ENCODE peak calls at places on chromosome 9, in seven cellular contexts. C, D, F, P, B, T and I are unnamed samples.
A peak's percentile ranks its signal among the peaks of the same experiment; 100 is the strongest.

GRCh38 chr9:6616976-6617375 is 28.6 kb downstream of the GLDC start:
- DNase-seq in B (no peak), D (no peak), P (no peak), F (no peak), C (no peak), T (no peak), I (no peak)

GRCh38 chr9:126891676-126892075 is 22.9 kb upstream of the RALGPS1 start:
- DNase-seq in C (no peak), B (no peak), P (no peak), D (no peak), F (no peak), T (no peak), I (no peak)

GRCh38 chr9:114958021-114958846 is 27.8 kb upstream of the TNFSF8 start:
- DNase-seq in T (peak; percentile 41), P (no peak), C (peak; percentile 68), B (no peak), F (peak; percentile 30), D (peak; percentile 26), I (no peak)

GRCh38 chr9:38117646-38118045 is 48.6 kb upstream of the SHB start:
- DNase-seq in T (no peak), C (no peak), F (no peak), B (no peak), P (no peak), D (no peak), I (no peak)

GRCh38 chr9:34158362-34158869 is 20.4 kb upstream of the UBAP1 start:
- DNase-seq in F (no peak), D (peak; percentile 77), T (no peak), P (peak; percentile 69), B (no peak), C (no peak), I (no peak)

GRCh38 chr9:5626727-5627634 is 1.9 kb upstream of the RIC1 start:
- DNase-seq in F (peak; percentile 51), B (no peak), P (peak; percentile 38), D (peak; percentile 93), C (no peak), T (peak; percentile 32), I (peak; percentile 86)

GRCh38 chr9:116646661-116647514 is 40.2 kb upstream of the TRIM32 start:
- DNase-seq in B (no peak), C (no peak), P (peak; percentile 42), T (no peak), D (peak; percentile 65), F (no peak), I (peak; percentile 81)

GRCh38 chr9:98583417-98583816 is 125.3 kb downstream of the GABBR2 start:
- DNase-seq in T (no peak), D (no peak), C (no peak), B (no peak), P (no peak), F (no peak), I (no peak)

GRCh38 chr9:85741875-85742629 is at the start of gene AGTPBP1:
- DNase-seq in D (peak; percentile 89), B (peak; percentile 96), C (peak; percentile 97), T (peak; percentile 98), F (peak; percentile 97), P (peak; percentile 82), I (peak; percentile 97)

GRCh38 chr9:129944501-129945116 is 98.4 kb downstream of the FNBP1 start:
- DNase-seq in T (no peak), F (no peak), D (no peak), C (no peak), P (no peak), B (no peak), I (peak; percentile 50)

GRCh38 chr9:92600742-92601261 is 65.0 kb upstream of the ECM2 start:
- DNase-seq in C (no peak), B (no peak), D (peak; percentile 55), T (no peak), F (no peak), P (peak; percentile 43), I (no peak)

GRCh38 chr9:98144076-98144475 is 25.1 kb upstream of the TRIM14 start:
- DNase-seq in B (no peak), F (no peak), C (no peak), D (no peak), T (no peak), P (no peak), I (no peak)

GRCh38 chr9:85416720-85417119 is 325.0 kb downstream of the AGTPBP1 start:
- DNase-seq in P (no peak), F (no peak), D (no peak), T (no peak), C (no peak), B (no peak), I (no peak)

GRCh38 chr9:98182069-98182820 is 10.2 kb downstream of the CORO2A start:
- DNase-seq in D (no peak), F (no peak), C (no peak), T (no peak), B (no peak), P (no peak), I (no peak)

GRCh38 chr9:113933671-113934070 is 57.6 kb downstream of the ZNF618 start:
- DNase-seq in C (no peak), F (no peak), B (no peak), P (no peak), T (no peak), D (no peak), I (no peak)

GRCh38 chr9:113934826-113935676 is 58.9 kb downstream of the ZNF618 start:
- DNase-seq in F (no peak), D (no peak), P (no peak), C (no peak), T (no peak), B (peak; percentile 27), I (no peak)

GRCh38 chr9:113934167-113934566 is 58.1 kb downstream of the ZNF618 start:
- DNase-seq in D (no peak), T (no peak), F (no peak), B (no peak), P (no peak), C (no peak), I (no peak)

GRCh38 chr9:113933188-113933587 is 57.1 kb downstream of the ZNF618 start:
- DNase-seq in C (no peak), D (no peak), F (no peak), B (no peak), P (peak; percentile 25), T (no peak), I (no peak)

DNA sequence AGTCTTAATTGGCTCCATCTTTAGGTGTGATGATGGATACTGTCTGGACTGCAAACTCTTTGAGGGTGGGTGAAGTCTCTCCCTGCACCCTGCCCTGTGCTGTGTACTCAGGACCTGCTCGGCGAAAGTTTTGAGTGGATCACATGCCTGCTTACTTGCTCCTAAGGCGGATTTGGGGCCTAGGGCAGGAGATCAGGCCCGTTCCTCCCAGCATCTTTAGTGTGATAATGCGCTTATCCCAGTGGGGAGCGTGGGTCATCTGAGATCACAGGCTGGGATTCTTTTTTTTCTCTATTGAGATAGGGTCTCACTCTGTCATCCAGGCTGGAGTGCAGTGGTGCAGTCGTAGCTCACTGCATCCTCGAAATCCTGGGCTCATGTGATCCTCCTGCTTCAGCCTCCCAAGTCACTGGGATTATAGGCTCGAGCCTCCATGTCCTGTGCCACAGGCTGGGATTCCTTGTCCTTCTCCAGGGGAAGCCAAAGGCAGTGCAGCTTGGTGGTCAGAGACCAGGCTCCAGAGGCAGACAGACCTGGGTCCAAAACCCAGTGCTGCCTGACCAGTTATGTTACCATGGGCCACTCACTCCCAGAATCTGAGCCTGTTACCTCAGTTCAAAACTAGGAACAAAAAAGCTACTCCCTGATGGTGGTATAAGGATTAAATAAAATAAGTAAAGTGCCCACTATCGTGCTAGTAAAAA is 59.7 kb downstream of the ZNF618 start:
- DNase-seq in D (no peak), T (no peak), C (no peak), F (no peak), B (no peak), P (no peak), I (no peak)
- TF ChIP-seq CTCF in D (no peak), T (no peak), C (no peak), F (no peak), B (no peak), P (no peak), I (no peak)

GRCh38 chr9:136530472-136531089 is 15.3 kb downstream of the NOTCH1 start:
- DNase-seq in P (no peak), B (no peak), C (no peak), D (no peak), F (no peak), T (no peak), I (no peak)
- H3K27ac ChIP-seq in P (no peak overlapping the region), B (no peak overlapping the region), C (peak overlapping the region; percentile 82), D (no peak overlapping the region), F (no peak overlapping the region), T (peak overlapping the region; percentile 79), I (no peak overlapping the region)

GRCh38 chr9:133342570-133342969 is 5.4 kb downstream of the MED22 start:
- DNase-seq in F (no peak), C (no peak), B (peak; percentile 64), T (no peak), P (no peak), D (no peak), I (no peak)
- TF ChIP-seq CTCF in F (no peak), C (no peak), B (no peak), T (no peak), P (peak; percentile 40), D (peak; percentile 23), I (no peak)

DNA sequence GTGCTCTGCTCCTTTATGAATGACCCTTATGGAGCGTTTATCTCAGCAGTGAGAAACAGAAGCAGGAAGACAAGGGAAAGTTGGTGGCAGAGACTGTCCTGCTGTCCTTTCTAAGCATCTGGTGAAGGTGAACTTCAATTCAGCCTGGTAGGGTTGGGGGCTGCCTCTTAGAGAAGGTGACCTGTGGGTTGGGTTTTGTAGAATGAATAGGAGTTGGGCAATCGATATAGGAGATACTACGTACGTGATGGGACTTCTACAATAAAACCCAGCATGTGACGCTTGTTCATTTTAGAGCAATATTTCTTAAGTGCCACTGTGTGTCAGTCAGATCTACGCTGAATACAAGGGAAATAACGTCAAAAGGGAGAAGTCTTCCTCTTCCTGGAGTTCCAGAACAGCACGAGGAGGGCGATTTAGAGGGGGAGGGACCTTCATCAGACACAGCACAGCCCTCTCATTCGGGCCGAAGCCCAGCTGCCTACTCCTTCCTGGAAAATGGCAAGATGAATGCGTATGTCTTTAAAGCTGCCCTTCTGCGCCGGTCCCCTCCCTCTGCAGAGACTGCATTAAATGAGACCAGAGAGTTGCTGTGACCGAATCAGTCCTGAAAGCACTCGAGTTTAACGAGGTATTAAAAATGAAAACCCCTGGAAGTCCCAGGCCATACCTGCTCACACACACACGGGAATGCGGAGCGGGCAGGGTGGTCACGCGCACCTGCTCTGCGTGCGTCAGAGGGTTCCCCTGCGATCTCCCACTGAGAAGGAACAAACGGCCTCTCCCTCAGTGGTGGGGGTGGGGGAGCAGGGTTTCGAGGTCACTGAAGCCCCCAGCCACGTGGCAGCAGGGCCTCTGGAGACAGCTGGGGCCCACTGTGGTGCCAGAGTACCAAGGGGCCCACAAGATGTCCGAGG is 85.3 kb upstream of the SARDH start:
- DNase-seq in D (no peak), P (no peak), F (no peak), C (no peak), T (no peak), B (no peak), I (no peak)
- H3K27ac ChIP-seq in D (no peak overlapping the region), P (no peak overlapping the region), F (no peak overlapping the region), C (no peak overlapping the region), T (no peak overlapping the region), B (no peak overlapping the region), I (no peak overlapping the region)